ENCODE peak calls at places on chromosomes 1 and 21, in seven cellular contexts. V is ELR; P is fibroblast of the aortic adventitia; L is right atrium auricular region; J is memory B cell; Q is stromal cell of bone marrow; D is activated T-cell treated with anti-CD3 and anti-CD28 coated beads, Interleukin-2, amount 50 U/mL, for 72 hours. C is an unnamed sample.

GRCh38 chr1:230427981-230428380 is 1.8 kb upstream of the PGBD5 start:
- DNase-seq in V (no peak), P (no peak), L (no peak), J (no peak), Q (no peak), D (no peak), C (no peak)

GRCh38 chr1:211281322-211282022 is 22.3 kb downstream of the RCOR3 start:
- DNase-seq in V (no peak), P (peak; percentile 47), L (no peak), J (no peak), Q (no peak), D (no peak), C (no peak)

GRCh38 chr1:156497743-156498446 is 2.7 kb downstream of the MEF2D start:
- DNase-seq in V (no peak), P (no peak), L (no peak), J (no peak), Q (no peak), D (no peak), C (no peak)

GRCh38 chr1:19769211-19769932 is 30.3 kb downstream of the TMCO4 start:
- DNase-seq in V (no peak), P (no peak), L (no peak), J (no peak), Q (no peak), D (no peak), C (no peak)

GRCh38 chr1:11823366-11824137 is 17.6 kb downstream of the CLCN6 start:
- DNase-seq in V (no peak), P (no peak), L (no peak), J (no peak), Q (no peak), D (no peak), C (no peak)

GRCh38 chr1:163300569-163300968 is 21.2 kb upstream of the NUF2 start:
- DNase-seq in V (no peak), P (no peak), L (no peak), J (no peak), Q (no peak), D (no peak), C (no peak)

GRCh38 chr21:42925114-42925907 is at the start of gene ERVH48-1:
- DNase-seq in V (no peak), P (no peak), L (no peak), J (no peak), Q (no peak), D (no peak), C (no peak)

GRCh38 chr1:246417152-246417812 is 89.8 kb downstream of the SMYD3 start:
- DNase-seq in V (peak; percentile 73), P (peak; percentile 83), L (no peak), J (no peak), Q (peak; percentile 36), D (no peak), C (no peak)

GRCh38 chr1:92944901-92945747 is 16.1 kb downstream of the DIPK1A start:
- DNase-seq in V (no peak), P (no peak), L (no peak), J (no peak), Q (no peak), D (no peak), C (no peak)

GRCh38 chr21:46393941-46394818 is 64.5 kb upstream of the DIP2A start:
- DNase-seq in V (no peak), P (no peak), L (no peak), J (no peak), Q (peak; percentile 41), D (no peak), C (no peak)

GRCh38 chr1:199629624-199630023 is 397.9 kb upstream of the NR5A2 start:
- DNase-seq in V (no peak), P (no peak), L (no peak), J (no peak), Q (no peak), D (no peak), C (no peak)

GRCh38 chr1:3170566-3171453 is 101.8 kb downstream of the PRDM16 start:
- DNase-seq in V (no peak), P (peak; percentile 52), L (peak; percentile 69), J (no peak), Q (peak; percentile 9), D (no peak), C (peak; percentile 93)

GRCh38 chr1:220803401-220804201 is 16.9 kb downstream of the MTARC1 start:
- DNase-seq in V (peak; percentile 47), P (peak; percentile 51), L (peak; percentile 55), J (no peak), Q (peak; percentile 27), D (peak; percentile 35), C (no peak)

GRCh38 chr1:185681034-185681633 is 53.1 kb upstream of the HMCN1 start:
- DNase-seq in V (peak; percentile 70), P (peak; percentile 65), L (no peak), J (no peak), Q (no peak), D (no peak), C (no peak)

GRCh38 chr1:151970641-151971040 is 23.0 kb downstream of the S100A10 start:
- DNase-seq in V (no peak), P (peak; percentile 52), L (no peak), J (no peak), Q (no peak), D (no peak), C (no peak)

GRCh38 chr1:184160942-184161698 is 109.6 kb downstream of the TSEN15 start:
- DNase-seq in V (peak; percentile 39), P (peak; percentile 94), L (peak; percentile 66), J (no peak), Q (peak; percentile 43), D (peak; percentile 55), C (no peak)

GRCh38 chr1:90558126-90558525 is 159.0 kb downstream of the BARHL2 start:
- DNase-seq in V (no peak), P (no peak), L (no peak), J (no peak), Q (no peak), D (no peak), C (no peak)

GRCh38 chr1:185520188-185520935 is 203.3 kb upstream of the IVNS1ABP start:
- DNase-seq in V (peak; percentile 65), P (no peak), L (no peak), J (no peak), Q (peak; percentile 6), D (no peak), C (no peak)

GRCh38 chr1:105894006-105894405 is 1162.5 kb upstream of the PRMT6 start:
- DNase-seq in V (peak; percentile 67), P (no peak), L (no peak), J (no peak), Q (no peak), D (no peak), C (no peak)

C was measured in coronary artery.